ENCODE peak calls at places on chromosome 10, in five cellular contexts. One of them, this sample, is unnamed.

GRCh38 chr10:100507357-100507732 is 12.3 kb downstream of the SEC31B start:
- DNase-seq in hepatocyte: no peak
- DNase-seq in choroid plexus epithelial cell: no peak
- DNase-seq in activated B cell treated with CpG ODN at 0.5 μM for 24 hours: no peak
- DNase-seq in brain microvascular endothelial cell: no peak
- DNase-seq in this sample: no peak

GRCh38 chr10:16930540-16930939 is 113.3 kb upstream of the RSU1 start:
- DNase-seq in hepatocyte: no peak
- DNase-seq in choroid plexus epithelial cell: no peak
- DNase-seq in activated B cell treated with CpG ODN at 0.5 μM for 24 hours: no peak
- DNase-seq in brain microvascular endothelial cell: no peak
- DNase-seq in this sample: no peak

GRCh38 chr10:33664070-33664469 is 329.6 kb upstream of the NRP1 start:
- DNase-seq in hepatocyte: no peak
- DNase-seq in choroid plexus epithelial cell: no peak
- DNase-seq in activated B cell treated with CpG ODN at 0.5 μM for 24 hours: no peak
- DNase-seq in brain microvascular endothelial cell: no peak
- DNase-seq in this sample: no peak

GRCh38 chr10:75111906-75112703 is 649 bp downstream of the SAMD8 start:
- DNase-seq in hepatocyte: peak; percentile 69
- DNase-seq in choroid plexus epithelial cell: peak; percentile 49
- DNase-seq in activated B cell treated with CpG ODN at 0.5 μM for 24 hours: peak; percentile 54
- DNase-seq in brain microvascular endothelial cell: peak; percentile 34
- DNase-seq in this sample: peak; percentile 30

GRCh38 chr10:45379891-45380540 is 6.0 kb downstream of the ALOX5 start:
- DNase-seq in hepatocyte: no peak
- DNase-seq in choroid plexus epithelial cell: no peak
- DNase-seq in activated B cell treated with CpG ODN at 0.5 μM for 24 hours: no peak
- DNase-seq in brain microvascular endothelial cell: no peak
- DNase-seq in this sample: no peak

GRCh38 chr10:122303271-122304053 is 32.4 kb downstream of the BTBD16 start:
- DNase-seq in hepatocyte: no peak
- DNase-seq in choroid plexus epithelial cell: no peak
- DNase-seq in activated B cell treated with CpG ODN at 0.5 μM for 24 hours: no peak
- DNase-seq in brain microvascular endothelial cell: no peak
- DNase-seq in this sample: no peak

GRCh38 chr10:125284875-125285597 is 124.7 kb upstream of the CTBP2 start:
- DNase-seq in hepatocyte: no peak
- DNase-seq in choroid plexus epithelial cell: no peak
- DNase-seq in activated B cell treated with CpG ODN at 0.5 μM for 24 hours: no peak
- DNase-seq in brain microvascular endothelial cell: no peak
- DNase-seq in this sample: no peak

GRCh38 chr10:34995925-34996324 is 94.2 kb downstream of the CUL2 start:
- DNase-seq in hepatocyte: no peak
- DNase-seq in choroid plexus epithelial cell: no peak
- DNase-seq in activated B cell treated with CpG ODN at 0.5 μM for 24 hours: no peak
- DNase-seq in brain microvascular endothelial cell: no peak
- DNase-seq in this sample: no peak

GRCh38 chr10:127293640-127294039 is 97.2 kb upstream of the INSYN2A start:
- DNase-seq in hepatocyte: no peak
- DNase-seq in choroid plexus epithelial cell: no peak
- DNase-seq in activated B cell treated with CpG ODN at 0.5 μM for 24 hours: no peak
- DNase-seq in brain microvascular endothelial cell: no peak
- DNase-seq in this sample: peak; percentile 60

GRCh38 chr10:102613286-102613685 is 31.0 kb upstream of the TRIM8 start:
- DNase-seq in hepatocyte: no peak
- DNase-seq in choroid plexus epithelial cell: no peak
- DNase-seq in activated B cell treated with CpG ODN at 0.5 μM for 24 hours: no peak
- DNase-seq in brain microvascular endothelial cell: no peak
- DNase-seq in this sample: no peak

GRCh38 chr10:67912330-67912946 is 28.0 kb downstream of the SIRT1 start:
- DNase-seq in hepatocyte: no peak
- DNase-seq in choroid plexus epithelial cell: peak; percentile 28
- DNase-seq in activated B cell treated with CpG ODN at 0.5 μM for 24 hours: no peak
- DNase-seq in brain microvascular endothelial cell: peak; percentile 1
- DNase-seq in this sample: no peak

GRCh38 chr10:129848084-129848483 is 116.0 kb downstream of the EBF3 start:
- DNase-seq in hepatocyte: no peak
- DNase-seq in choroid plexus epithelial cell: no peak
- DNase-seq in activated B cell treated with CpG ODN at 0.5 μM for 24 hours: no peak
- DNase-seq in brain microvascular endothelial cell: no peak
- DNase-seq in this sample: no peak

GRCh38 chr10:33661580-33662269 is 327.3 kb upstream of the NRP1 start:
- DNase-seq in hepatocyte: peak; percentile 9
- DNase-seq in choroid plexus epithelial cell: peak; percentile 56
- DNase-seq in activated B cell treated with CpG ODN at 0.5 μM for 24 hours: no peak
- DNase-seq in brain microvascular endothelial cell: peak; percentile 16
- DNase-seq in this sample: no peak

GRCh38 chr10:9625266-9625776 is 1392.4 kb upstream of the CELF2 start:
- DNase-seq in hepatocyte: no peak
- DNase-seq in choroid plexus epithelial cell: peak; percentile 50
- DNase-seq in activated B cell treated with CpG ODN at 0.5 μM for 24 hours: no peak
- DNase-seq in brain microvascular endothelial cell: no peak
- DNase-seq in this sample: no peak

GRCh38 chr10:110016037-110016436 is 8.3 kb downstream of the ADD3 start:
- DNase-seq in hepatocyte: peak; percentile 17
- DNase-seq in choroid plexus epithelial cell: peak; percentile 60
- DNase-seq in activated B cell treated with CpG ODN at 0.5 μM for 24 hours: no peak
- DNase-seq in brain microvascular endothelial cell: no peak
- DNase-seq in this sample: no peak
- TF ChIP-seq CTCF in hepatocyte: peak; percentile 39
- TF ChIP-seq CTCF in choroid plexus epithelial cell: peak; percentile 57
- TF ChIP-seq CTCF in activated B cell treated with CpG ODN at 0.5 μM for 24 hours: no peak
- TF ChIP-seq CTCF in brain microvascular endothelial cell: peak; percentile 62
- TF ChIP-seq CTCF in this sample: no peak

DNA sequence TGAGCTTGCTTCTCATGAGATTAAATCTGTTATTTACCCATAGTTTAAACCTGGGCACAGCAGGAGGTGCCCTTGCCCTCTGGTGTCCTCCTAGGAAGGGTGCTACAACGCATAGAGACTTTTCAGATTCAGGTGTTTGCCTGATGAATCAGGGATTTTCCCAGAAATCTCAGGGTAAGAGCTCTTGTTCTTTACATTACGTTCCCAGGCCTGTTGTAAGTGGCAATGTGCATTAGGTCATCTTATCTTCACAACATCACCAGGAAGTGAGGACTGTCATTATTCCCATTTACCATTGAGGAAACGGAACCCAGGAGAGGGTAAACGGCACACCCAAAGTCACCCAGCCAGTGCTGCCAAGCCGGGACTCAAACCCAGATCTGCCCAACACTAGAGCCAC is 73.0 kb downstream of the NHLRC2 start:
- DNase-seq in hepatocyte: no peak
- DNase-seq in choroid plexus epithelial cell: no peak
- DNase-seq in activated B cell treated with CpG ODN at 0.5 μM for 24 hours: no peak
- DNase-seq in brain microvascular endothelial cell: no peak
- DNase-seq in this sample: no peak
- TF ChIP-seq CTCF in hepatocyte: no peak
- TF ChIP-seq CTCF in choroid plexus epithelial cell: no peak
- TF ChIP-seq CTCF in activated B cell treated with CpG ODN at 0.5 μM for 24 hours: no peak
- TF ChIP-seq CTCF in brain microvascular endothelial cell: no peak
- TF ChIP-seq CTCF in this sample: no peak

GRCh38 chr10:70551491-70551890 is 51.0 kb downstream of the PRF1 start:
- DNase-seq in hepatocyte: no peak
- DNase-seq in choroid plexus epithelial cell: peak; percentile 30
- DNase-seq in activated B cell treated with CpG ODN at 0.5 μM for 24 hours: no peak
- DNase-seq in brain microvascular endothelial cell: no peak
- DNase-seq in this sample: no peak
- TF ChIP-seq CTCF in hepatocyte: no peak
- TF ChIP-seq CTCF in choroid plexus epithelial cell: no peak
- TF ChIP-seq CTCF in activated B cell treated with CpG ODN at 0.5 μM for 24 hours: no peak
- TF ChIP-seq CTCF in brain microvascular endothelial cell: peak; percentile 30
- TF ChIP-seq CTCF in this sample: no peak

DNA sequence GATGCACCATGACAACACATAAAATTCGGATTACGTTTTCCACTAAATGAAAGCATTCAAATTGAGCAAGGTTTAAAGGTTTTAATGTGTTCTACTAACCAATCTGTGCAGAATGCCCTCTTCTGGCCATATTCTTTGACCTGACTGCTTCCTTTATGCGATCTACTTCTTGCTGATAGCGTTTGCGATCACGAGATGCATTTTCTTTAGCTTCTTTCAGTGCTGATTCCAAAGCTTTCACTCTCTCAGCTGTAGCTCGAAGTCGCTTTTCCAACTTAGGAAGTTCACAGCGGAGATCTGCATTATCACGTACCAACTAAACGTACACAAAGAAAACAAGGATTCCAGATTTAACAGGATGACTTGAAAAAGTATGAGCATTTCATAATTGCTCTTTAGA is 39.2 kb downstream of the KIF5B start:
- DNase-seq in hepatocyte: no peak
- DNase-seq in choroid plexus epithelial cell: no peak
- DNase-seq in activated B cell treated with CpG ODN at 0.5 μM for 24 hours: no peak
- DNase-seq in brain microvascular endothelial cell: no peak
- DNase-seq in this sample: no peak
- TF ChIP-seq CTCF in hepatocyte: peak; percentile 5
- TF ChIP-seq CTCF in choroid plexus epithelial cell: no peak
- TF ChIP-seq CTCF in activated B cell treated with CpG ODN at 0.5 μM for 24 hours: no peak
- TF ChIP-seq CTCF in brain microvascular endothelial cell: no peak
- TF ChIP-seq CTCF in this sample: no peak

GRCh38 chr10:11114251-11114650 is 96.6 kb downstream of the CELF2 start:
- DNase-seq in hepatocyte: no peak
- DNase-seq in choroid plexus epithelial cell: no peak
- DNase-seq in activated B cell treated with CpG ODN at 0.5 μM for 24 hours: no peak
- DNase-seq in brain microvascular endothelial cell: no peak
- DNase-seq in this sample: no peak

GRCh38 chr10:11112718-11113117 is 95.0 kb downstream of the CELF2 start:
- DNase-seq in hepatocyte: no peak
- DNase-seq in choroid plexus epithelial cell: no peak
- DNase-seq in activated B cell treated with CpG ODN at 0.5 μM for 24 hours: no peak
- DNase-seq in brain microvascular endothelial cell: no peak
- DNase-seq in this sample: no peak

GRCh38 chr10:11115337-11115736 is 97.7 kb downstream of the CELF2 start:
- DNase-seq in hepatocyte: no peak
- DNase-seq in choroid plexus epithelial cell: no peak
- DNase-seq in activated B cell treated with CpG ODN at 0.5 μM for 24 hours: no peak
- DNase-seq in brain microvascular endothelial cell: no peak
- DNase-seq in this sample: no peak

GRCh38 chr10:11110499-11110898 is 92.8 kb downstream of the CELF2 start:
- DNase-seq in hepatocyte: no peak
- DNase-seq in choroid plexus epithelial cell: no peak
- DNase-seq in activated B cell treated with CpG ODN at 0.5 μM for 24 hours: no peak
- DNase-seq in brain microvascular endothelial cell: no peak
- DNase-seq in this sample: no peak

DNA sequence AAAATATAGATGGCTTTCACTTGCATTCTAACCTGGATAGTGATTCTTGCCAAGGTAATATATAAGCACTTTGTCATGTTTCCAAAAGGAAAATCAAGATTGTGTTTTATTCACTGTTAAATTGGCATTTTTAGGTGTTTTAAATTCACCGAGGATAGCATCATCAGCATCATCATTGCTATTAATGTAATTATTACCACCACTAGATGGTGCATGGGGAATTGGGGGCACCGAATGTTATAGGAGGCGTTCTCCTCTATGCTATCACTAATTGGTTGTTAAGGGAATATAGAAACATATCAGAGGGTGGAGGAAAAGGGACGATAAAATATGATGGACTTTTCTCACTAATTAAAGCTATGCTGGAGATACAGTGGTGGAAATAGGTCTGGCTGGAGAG is 95.5 kb downstream of the CELF2 start:
- DNase-seq in hepatocyte: no peak
- DNase-seq in choroid plexus epithelial cell: no peak
- DNase-seq in activated B cell treated with CpG ODN at 0.5 μM for 24 hours: no peak
- DNase-seq in brain microvascular endothelial cell: no peak
- DNase-seq in this sample: no peak
- TF ChIP-seq CTCF in hepatocyte: no peak
- TF ChIP-seq CTCF in choroid plexus epithelial cell: no peak
- TF ChIP-seq CTCF in activated B cell treated with CpG ODN at 0.5 μM for 24 hours: no peak
- TF ChIP-seq CTCF in brain microvascular endothelial cell: no peak
- TF ChIP-seq CTCF in this sample: peak; percentile 84

GRCh38 chr10:12847361-12847975 is 154.0 kb downstream of the CCDC3 start:
- DNase-seq in hepatocyte: no peak
- DNase-seq in choroid plexus epithelial cell: no peak
- DNase-seq in activated B cell treated with CpG ODN at 0.5 μM for 24 hours: no peak
- DNase-seq in brain microvascular endothelial cell: no peak
- DNase-seq in this sample: no peak
- TF ChIP-seq CTCF in hepatocyte: peak; percentile 31
- TF ChIP-seq CTCF in choroid plexus epithelial cell: peak; percentile 44
- TF ChIP-seq CTCF in activated B cell treated with CpG ODN at 0.5 μM for 24 hours: no peak
- TF ChIP-seq CTCF in brain microvascular endothelial cell: peak; percentile 55
- TF ChIP-seq CTCF in this sample: no peak

This sample was measured in natural killer cell.